ENCODE peak calls at places on chromosomes 12 and 14, in nine cellular contexts. Z, V, F, U, R, O, H, T and Q are unnamed samples.

GRCh38 chr12:52091061-52091460 is 11.6 kb downstream of the SMIM41 start:
- DNase-seq in Z (no peak), V (no peak), F (no peak), U (no peak), R (no peak), O (no peak), H (no peak), T (no peak), Q (no peak)

GRCh38 chr12:126858586-126858985 is 1408.4 kb upstream of the TMEM132C start:
- DNase-seq in Z (no peak), V (no peak), F (no peak), U (no peak), R (no peak), O (no peak), H (peak; percentile 27), T (no peak), Q (no peak)

GRCh38 chr14:105487449-105487985 is 831 bp downstream of the CRIP1 start:
- DNase-seq in Z (peak; percentile 74), V (no peak), F (no peak), U (no peak), R (peak; percentile 68), O (no peak), H (no peak), T (no peak), Q (no peak)

GRCh38 chr12:15227004-15227679 is 5.9 kb upstream of the RERG start:
- DNase-seq in Z (peak; percentile 20), V (peak; percentile 50), F (peak; percentile 65), U (no peak), R (peak; percentile 5), O (peak; percentile 15), H (no peak), T (peak; percentile 29), Q (peak; percentile 64)

GRCh38 chr12:56361487-56362129 is 1.0 kb downstream of the APOF start:
- DNase-seq in Z (no peak), V (no peak), F (no peak), U (no peak), R (no peak), O (no peak), H (no peak), T (no peak), Q (no peak)

GRCh38 chr14:38693423-38693822 is 409.6 kb downstream of the SEC23A start:
- DNase-seq in Z (no peak), V (no peak), F (no peak), U (no peak), R (no peak), O (no peak), H (no peak), T (no peak), Q (no peak)

GRCh38 chr14:87181288-87181687 is 811.7 kb downstream of the GALC start:
- DNase-seq in Z (no peak), V (no peak), F (no peak), U (no peak), R (no peak), O (no peak), H (no peak), T (no peak), Q (no peak)

GRCh38 chr14:103105580-103106168 is 11.1 kb downstream of the EXOC3L4 start:
- DNase-seq in Z (peak; percentile 13), V (no peak), F (no peak), U (no peak), R (no peak), O (no peak), H (no peak), T (no peak), Q (no peak)

GRCh38 chr12:67034110-67034879 is 234.9 kb upstream of the CAND1 start:
- DNase-seq in Z (no peak), V (no peak), F (peak; percentile 29), U (no peak), R (no peak), O (no peak), H (no peak), T (peak; percentile 30), Q (no peak)

GRCh38 chr14:22781606-22782000 is 15.1 kb downstream of the OXA1L start:
- DNase-seq in Z (no peak), V (no peak), F (peak; percentile 59), U (no peak), R (no peak), O (no peak), H (no peak), T (no peak), Q (peak; percentile 25)

GRCh38 chr14:60274448-60274847 is 25.4 kb downstream of the PPM1A start:
- DNase-seq in Z (no peak), V (no peak), F (no peak), U (no peak), R (no peak), O (no peak), H (no peak), T (no peak), Q (no peak)

GRCh38 chr12:50003595-50003994 is 21.7 kb downstream of the RACGAP1 start:
- DNase-seq in Z (no peak), V (peak; percentile 36), F (peak; percentile 68), U (no peak), R (no peak), O (no peak), H (no peak), T (no peak), Q (peak; percentile 64)

GRCh38 chr12:56122637-56123036 is 4.6 kb downstream of the ZC3H10 start:
- DNase-seq in Z (no peak), V (no peak), F (no peak), U (no peak), R (no peak), O (no peak), H (no peak), T (no peak), Q (no peak)

GRCh38 chr12:47835831-47836155 is 16.1 kb upstream of the HDAC7 start:
- DNase-seq in Z (no peak), V (no peak), F (no peak), U (no peak), R (no peak), O (no peak), H (no peak), T (peak; percentile 51), Q (no peak)

GRCh38 chr12:115096673-115097349 is 412.8 kb upstream of the TBX3 start:
- DNase-seq in Z (no peak), V (no peak), F (peak; percentile 3), U (no peak), R (no peak), O (peak; percentile 12), H (no peak), T (no peak), Q (peak; percentile 70)